ENCODE peak calls at places on chromosomes 11 and 22, in nine cellular contexts. G is Panc1, K is SK-N-SH, R is endothelial cell of umbilical vein, O is transverse colon, X is GM23338, Z is suprapubic skin, M is spleen, I is GM12878. N is an unnamed sample.
A peak's percentile ranks its signal among the peaks of the same experiment; 100 is the strongest.

GRCh38 chr11:65660038-65660437 is 2.7 kb downstream of the RELA start:
- DNase-seq in G (no peak), K (no peak), R (no peak), O (no peak), X (no peak), Z (no peak), M (peak; percentile 70), I (no peak), N (no peak)

GRCh38 chr11:64499261-64500004 is 91.6 kb upstream of the SLC22A12 start:
- DNase-seq in G (no peak), K (no peak), R (no peak), O (peak; percentile 33), X (no peak), Z (peak; percentile 17), M (no peak), I (no peak), N (no peak)

GRCh38 chr22:22752556-22753477 is 108.4 kb downstream of the GGTLC2 start:
- DNase-seq in G (no peak), K (no peak), R (no peak), O (no peak), X (no peak), Z (peak; percentile 64), M (no peak), I (no peak), N (peak; percentile 83)

GRCh38 chr11:45354976-45355705 is 69.0 kb upstream of the SYT13 start:
- DNase-seq in G (no peak), K (peak; percentile 88), R (peak; percentile 47), O (peak; percentile 88), X (peak; percentile 93), Z (peak; percentile 86), M (peak; percentile 91), I (no peak), N (no peak)

GRCh38 chr11:74055938-74056337 is 47.1 kb upstream of the UCP3 start:
- DNase-seq in G (peak; percentile 52), K (no peak), R (no peak), O (no peak), X (no peak), Z (no peak), M (no peak), I (no peak), N (no peak)

GRCh38 chr11:111283945-111284481 is 14.3 kb upstream of the POU2AF3 start:
- DNase-seq in G (no peak), K (peak; percentile 48), R (no peak), O (peak; percentile 84), X (peak; percentile 36), Z (no peak), M (peak; percentile 81), I (no peak), N (no peak)

GRCh38 chr11:36155301-36155700 is 133.9 kb downstream of the COMMD9 start:
- DNase-seq in G (no peak), K (no peak), R (no peak), O (no peak), X (no peak), Z (no peak), M (no peak), I (no peak), N (no peak)

GRCh38 chr11:73358071-73358470 is 18.1 kb upstream of the RELT start:
- DNase-seq in G (no peak), K (no peak), R (no peak), O (no peak), X (no peak), Z (no peak), M (no peak), I (no peak), N (no peak)

GRCh38 chr22:43566021-43566420 is 154.2 kb downstream of the MPPED1 start:
- DNase-seq in G (no peak), K (peak; percentile 68), R (no peak), O (no peak), X (no peak), Z (no peak), M (no peak), I (no peak), N (no peak)

GRCh38 chr22:43566561-43567332 is 154.9 kb downstream of the MPPED1 start:
- DNase-seq in G (no peak), K (no peak), R (no peak), O (no peak), X (no peak), Z (no peak), M (no peak), I (no peak), N (no peak)

GRCh38 chr22:43563571-43563970 is 151.8 kb downstream of the MPPED1 start:
- DNase-seq in G (no peak), K (no peak), R (no peak), O (no peak), X (no peak), Z (no peak), M (no peak), I (no peak), N (no peak)

GRCh38 chr22:43570531-43571144 is 158.8 kb downstream of the MPPED1 start:
- DNase-seq in G (no peak), K (no peak), R (no peak), O (no peak), X (peak; percentile 21), Z (no peak), M (no peak), I (no peak), N (no peak)

DNA sequence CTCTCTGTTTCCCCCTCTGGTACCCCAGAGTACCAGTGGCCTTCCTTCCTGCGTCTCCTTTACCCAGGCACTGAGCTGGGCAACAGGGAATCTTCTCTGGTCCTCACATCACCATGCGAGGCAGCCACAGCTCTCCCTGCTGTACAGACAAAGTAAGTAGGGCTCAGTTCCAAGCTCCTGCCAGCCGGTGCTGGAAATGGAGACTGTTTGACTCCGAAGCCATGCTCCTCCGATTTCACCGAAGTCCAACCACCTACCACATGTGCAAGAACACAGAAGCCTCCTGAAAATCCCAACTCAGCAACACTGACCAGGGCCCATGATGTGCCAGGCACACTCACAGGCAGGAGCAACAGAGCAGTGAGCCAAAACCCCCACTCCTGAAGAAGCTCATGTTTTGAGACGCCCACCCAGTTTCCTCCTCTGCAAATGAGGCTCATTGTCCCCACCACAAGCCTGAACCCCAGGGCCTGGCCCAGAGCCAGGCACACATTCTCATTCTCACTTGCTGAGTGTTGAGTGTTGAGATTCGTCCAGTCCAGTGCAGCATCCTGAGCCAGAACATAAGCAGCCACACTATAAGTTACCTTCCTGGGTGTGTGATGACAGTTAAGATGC is 156.0 kb downstream of the MPPED1 start:
- DNase-seq in G (no peak), K (no peak), R (no peak), O (no peak), X (no peak), Z (no peak), M (no peak), I (no peak), N (no peak)
- H3K27me3 ChIP-seq in G (peaks cover 2% of the 10 kb centered on the region), K (no peaks in the 10 kb centered on the region), R (no peaks in the 10 kb centered on the region), O (no peaks in the 10 kb centered on the region), X (no peaks in the 10 kb centered on the region), Z (no peaks in the 10 kb centered on the region), M (no peaks in the 10 kb centered on the region), I (peaks cover 2% of the 10 kb centered on the region), N (no peaks in the 10 kb centered on the region)

GRCh38 chr22:35212996-35213395 is 44.3 kb upstream of the HMGXB4 start:
- DNase-seq in G (no peak), K (no peak), R (no peak), O (no peak), X (peak; percentile 11), Z (no peak), M (no peak), I (no peak), N (no peak)

GRCh38 chr22:35214968-35215367 is 42.3 kb upstream of the HMGXB4 start:
- DNase-seq in G (no peak), K (no peak), R (no peak), O (no peak), X (no peak), Z (no peak), M (no peak), I (no peak), N (no peak)

GRCh38 chr22:35215993-35216392 is 41.3 kb upstream of the HMGXB4 start:
- DNase-seq in G (no peak), K (no peak), R (no peak), O (no peak), X (no peak), Z (no peak), M (no peak), I (no peak), N (no peak)

GRCh38 chr22:35209203-35209602 is 48.1 kb upstream of the HMGXB4 start:
- DNase-seq in G (no peak), K (no peak), R (no peak), O (no peak), X (no peak), Z (no peak), M (no peak), I (no peak), N (no peak)

DNA sequence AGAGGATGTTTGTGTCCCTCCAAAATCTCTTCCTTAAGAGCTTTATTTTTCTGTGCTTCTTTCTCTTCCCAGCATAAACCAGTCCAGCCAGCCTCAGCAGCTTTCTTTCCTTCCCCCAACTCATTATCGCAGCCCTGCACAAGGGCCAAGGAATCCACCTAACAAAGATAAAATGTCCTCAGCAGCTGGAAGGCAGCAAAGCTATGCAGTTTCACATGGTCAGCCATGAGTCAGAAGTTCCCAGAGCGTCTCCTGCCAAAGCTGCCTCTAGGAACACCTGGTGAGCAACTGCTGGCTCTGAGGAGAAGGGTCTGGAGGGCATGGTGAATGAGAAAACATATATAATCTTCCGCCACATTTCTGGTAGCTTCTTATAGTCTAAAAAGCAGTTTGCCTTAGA is 45.3 kb upstream of the HMGXB4 start:
- DNase-seq in G (no peak), K (no peak), R (no peak), O (no peak), X (no peak), Z (no peak), M (no peak), I (no peak), N (no peak)
- TF ChIP-seq POLR2AphosphoS5 in G (no peak), K (no peak), R (no peak), O (no peak), X (no peak), Z (no peak), M (no peak), I (no peak), N (no peak)

GRCh38 chr22:19175026-19175601 is 3.4 kb downstream of the SLC25A1 start:
- DNase-seq in G (no peak), K (no peak), R (no peak), O (no peak), X (no peak), Z (peak; percentile 66), M (no peak), I (no peak), N (no peak)

GRCh38 chr22:19175602-19176174 is 2.8 kb downstream of the SLC25A1 start:
- DNase-seq in G (no peak), K (no peak), R (no peak), O (no peak), X (no peak), Z (no peak), M (no peak), I (no peak), N (no peak)

GRCh38 chr22:19172213-19173046 is 6.1 kb downstream of the SLC25A1 start:
- DNase-seq in G (no peak), K (no peak), R (no peak), O (no peak), X (no peak), Z (peak; percentile 63), M (no peak), I (no peak), N (no peak)

GRCh38 chr22:19174106-19175025 is 4.2 kb downstream of the SLC25A1 start:
- DNase-seq in G (no peak), K (no peak), R (no peak), O (no peak), X (peak; percentile 84), Z (peak; percentile 59), M (peak; percentile 90), I (peak; percentile 15), N (no peak)

GRCh38 chr22:19173047-19174035 is 5.2 kb downstream of the SLC25A1 start:
- DNase-seq in G (no peak), K (no peak), R (no peak), O (peak; percentile 73), X (no peak), Z (no peak), M (peak; percentile 74), I (no peak), N (no peak)
- H3K4me3 ChIP-seq in G (peak overlapping the region; percentile 92), K (peak overlapping the region; percentile 99), R (no peak overlapping the region), O (peak overlapping the region; percentile 85), X (peak overlapping the region; percentile 98), Z (peak overlapping the region; percentile 90), M (no peak overlapping the region), I (peak overlapping the region; percentile 95), N (no peak overlapping the region)

GRCh38 chr11:119100246-119100959 is 1.2 kb downstream of the DPAGT1 start:
- DNase-seq in G (peak; percentile 51), K (peak; percentile 53), R (peak; percentile 50), O (no peak), X (peak; percentile 61), Z (no peak), M (peak; percentile 67), I (no peak), N (no peak)
- H3K27me3 ChIP-seq in G (no peaks in the 10 kb centered on the region), K (no peaks in the 10 kb centered on the region), R (no peaks in the 10 kb centered on the region), O (no peaks in the 10 kb centered on the region), X (no peaks in the 10 kb centered on the region), Z (no peaks in the 10 kb centered on the region), M (no peaks in the 10 kb centered on the region), I (no peaks in the 10 kb centered on the region), N (no peaks in the 10 kb centered on the region)

N was measured in vagina.